ENCODE peak calls at places on chromosomes 3 and 15, in eight cellular contexts. One of them, this sample, is unnamed.

GRCh38 chr3:15500107-15500724 is 21.3 kb downstream of the COLQ start:
- DNase-seq in CD8-positive, alpha-beta memory T cell: no peak
- DNase-seq in right cardiac atrium: no peak
- DNase-seq in heart right ventricle: no peak
- DNase-seq in left lung: no peak
- DNase-seq in heart left ventricle: no peak
- DNase-seq in cardiac muscle cell: no peak
- DNase-seq in tibial artery: no peak
- DNase-seq in this sample: no peak

GRCh38 chr15:74202461-74203401 is at the start of gene STRA6:
- DNase-seq in CD8-positive, alpha-beta memory T cell: no peak
- DNase-seq in right cardiac atrium: peak; percentile 55
- DNase-seq in heart right ventricle: no peak
- DNase-seq in left lung: peak; percentile 77
- DNase-seq in heart left ventricle: no peak
- DNase-seq in cardiac muscle cell: no peak
- DNase-seq in tibial artery: no peak
- DNase-seq in this sample: peak; percentile 50

GRCh38 chr3:160136421-160136820 is 88.8 kb upstream of the C3orf80 start:
- DNase-seq in CD8-positive, alpha-beta memory T cell: no peak
- DNase-seq in right cardiac atrium: no peak
- DNase-seq in heart right ventricle: no peak
- DNase-seq in left lung: no peak
- DNase-seq in heart left ventricle: no peak
- DNase-seq in cardiac muscle cell: no peak
- DNase-seq in tibial artery: no peak
- DNase-seq in this sample: no peak

GRCh38 chr15:57323806-57324589 is 52.3 kb upstream of the CGNL1 start:
- DNase-seq in CD8-positive, alpha-beta memory T cell: peak; percentile 7
- DNase-seq in right cardiac atrium: peak; percentile 46
- DNase-seq in heart right ventricle: no peak
- DNase-seq in left lung: peak; percentile 18
- DNase-seq in heart left ventricle: no peak
- DNase-seq in cardiac muscle cell: no peak
- DNase-seq in tibial artery: no peak
- DNase-seq in this sample: no peak

GRCh38 chr3:124974691-124975090 is 40.1 kb upstream of the MUC13 start:
- DNase-seq in CD8-positive, alpha-beta memory T cell: no peak
- DNase-seq in right cardiac atrium: no peak
- DNase-seq in heart right ventricle: no peak
- DNase-seq in left lung: no peak
- DNase-seq in heart left ventricle: no peak
- DNase-seq in cardiac muscle cell: no peak
- DNase-seq in tibial artery: no peak
- DNase-seq in this sample: no peak

GRCh38 chr3:113261996-113262665 is 50.8 kb downstream of the BOC start:
- DNase-seq in CD8-positive, alpha-beta memory T cell: no peak
- DNase-seq in right cardiac atrium: peak; percentile 75
- DNase-seq in heart right ventricle: no peak
- DNase-seq in left lung: no peak
- DNase-seq in heart left ventricle: no peak
- DNase-seq in cardiac muscle cell: peak; percentile 72
- DNase-seq in tibial artery: peak; percentile 60
- DNase-seq in this sample: no peak

GRCh38 chr3:189267981-189268613 is 96.3 kb downstream of the TPRG1 start:
- DNase-seq in CD8-positive, alpha-beta memory T cell: no peak
- DNase-seq in right cardiac atrium: no peak
- DNase-seq in heart right ventricle: no peak
- DNase-seq in left lung: no peak
- DNase-seq in heart left ventricle: no peak
- DNase-seq in cardiac muscle cell: peak; percentile 45
- DNase-seq in tibial artery: no peak
- DNase-seq in this sample: no peak

GRCh38 chr15:33149919-33150318 is 44.6 kb downstream of the FMN1 start:
- DNase-seq in CD8-positive, alpha-beta memory T cell: no peak
- DNase-seq in right cardiac atrium: no peak
- DNase-seq in heart right ventricle: no peak
- DNase-seq in left lung: no peak
- DNase-seq in heart left ventricle: no peak
- DNase-seq in cardiac muscle cell: no peak
- DNase-seq in tibial artery: no peak
- DNase-seq in this sample: no peak

GRCh38 chr3:158685151-158685550 is 12.7 kb upstream of the LXN start:
- DNase-seq in CD8-positive, alpha-beta memory T cell: no peak
- DNase-seq in right cardiac atrium: no peak
- DNase-seq in heart right ventricle: no peak
- DNase-seq in left lung: no peak
- DNase-seq in heart left ventricle: no peak
- DNase-seq in cardiac muscle cell: peak; percentile 22
- DNase-seq in tibial artery: no peak
- DNase-seq in this sample: no peak

GRCh38 chr3:43399034-43399433 is 112.7 kb downstream of the SNRK start:
- DNase-seq in CD8-positive, alpha-beta memory T cell: no peak
- DNase-seq in right cardiac atrium: no peak
- DNase-seq in heart right ventricle: no peak
- DNase-seq in left lung: no peak
- DNase-seq in heart left ventricle: no peak
- DNase-seq in cardiac muscle cell: no peak
- DNase-seq in tibial artery: no peak
- DNase-seq in this sample: no peak

GRCh38 chr15:64013179-64014043 is 32.9 kb downstream of the DAPK2 start:
- DNase-seq in CD8-positive, alpha-beta memory T cell: no peak
- DNase-seq in right cardiac atrium: no peak
- DNase-seq in heart right ventricle: no peak
- DNase-seq in left lung: no peak
- DNase-seq in heart left ventricle: no peak
- DNase-seq in cardiac muscle cell: no peak
- DNase-seq in tibial artery: no peak
- DNase-seq in this sample: no peak

GRCh38 chr3:128435561-128435960 is 31.1 kb downstream of the DNAJB8 start:
- DNase-seq in CD8-positive, alpha-beta memory T cell: no peak
- DNase-seq in right cardiac atrium: no peak
- DNase-seq in heart right ventricle: no peak
- DNase-seq in left lung: peak; percentile 43
- DNase-seq in heart left ventricle: no peak
- DNase-seq in cardiac muscle cell: no peak
- DNase-seq in tibial artery: no peak
- DNase-seq in this sample: no peak

GRCh38 chr15:62474771-62475124 is 309.7 kb upstream of the C2CD4B start:
- DNase-seq in CD8-positive, alpha-beta memory T cell: no peak
- DNase-seq in right cardiac atrium: no peak
- DNase-seq in heart right ventricle: no peak
- DNase-seq in left lung: no peak
- DNase-seq in heart left ventricle: no peak
- DNase-seq in cardiac muscle cell: no peak
- DNase-seq in tibial artery: no peak
- DNase-seq in this sample: no peak

GRCh38 chr3:190619353-190619752 is 105.5 kb downstream of the IL1RAP start:
- DNase-seq in CD8-positive, alpha-beta memory T cell: no peak
- DNase-seq in right cardiac atrium: no peak
- DNase-seq in heart right ventricle: no peak
- DNase-seq in left lung: no peak
- DNase-seq in heart left ventricle: no peak
- DNase-seq in cardiac muscle cell: no peak
- DNase-seq in tibial artery: no peak
- DNase-seq in this sample: no peak

DNA sequence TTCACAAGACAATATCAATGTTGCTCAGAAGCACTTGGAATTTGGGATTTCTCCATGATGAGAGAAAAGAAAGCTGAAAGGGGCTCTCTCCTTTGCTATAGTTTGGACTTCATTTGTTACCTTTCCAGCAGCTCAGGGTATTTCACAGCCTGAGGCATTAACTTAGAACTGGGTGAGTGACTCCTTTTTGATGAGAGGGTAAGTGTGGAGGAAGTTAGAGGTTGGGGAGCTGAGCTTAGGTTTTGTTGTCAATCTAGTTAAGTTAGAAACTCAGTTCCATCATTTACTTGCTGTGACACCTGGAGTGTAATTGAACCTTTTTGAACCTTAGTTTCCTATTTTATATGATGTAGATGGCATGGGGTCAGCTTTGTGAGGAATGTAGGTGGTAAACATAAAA is 359.1 kb downstream of the PDCD6IP start:
- DNase-seq in CD8-positive, alpha-beta memory T cell: no peak
- DNase-seq in right cardiac atrium: no peak
- DNase-seq in heart right ventricle: no peak
- DNase-seq in left lung: no peak
- DNase-seq in heart left ventricle: no peak
- DNase-seq in cardiac muscle cell: no peak
- DNase-seq in tibial artery: no peak
- DNase-seq in this sample: no peak
- H3K4me3 ChIP-seq in CD8-positive, alpha-beta memory T cell: no peak overlapping the region
- H3K4me3 ChIP-seq in right cardiac atrium: no peak overlapping the region
- H3K4me3 ChIP-seq in heart right ventricle: no peak overlapping the region
- H3K4me3 ChIP-seq in left lung: no peak overlapping the region
- H3K4me3 ChIP-seq in heart left ventricle: no peak overlapping the region
- H3K4me3 ChIP-seq in cardiac muscle cell: no peak overlapping the region
- H3K4me3 ChIP-seq in tibial artery: no peak overlapping the region
- H3K4me3 ChIP-seq in this sample: no peak overlapping the region

DNA sequence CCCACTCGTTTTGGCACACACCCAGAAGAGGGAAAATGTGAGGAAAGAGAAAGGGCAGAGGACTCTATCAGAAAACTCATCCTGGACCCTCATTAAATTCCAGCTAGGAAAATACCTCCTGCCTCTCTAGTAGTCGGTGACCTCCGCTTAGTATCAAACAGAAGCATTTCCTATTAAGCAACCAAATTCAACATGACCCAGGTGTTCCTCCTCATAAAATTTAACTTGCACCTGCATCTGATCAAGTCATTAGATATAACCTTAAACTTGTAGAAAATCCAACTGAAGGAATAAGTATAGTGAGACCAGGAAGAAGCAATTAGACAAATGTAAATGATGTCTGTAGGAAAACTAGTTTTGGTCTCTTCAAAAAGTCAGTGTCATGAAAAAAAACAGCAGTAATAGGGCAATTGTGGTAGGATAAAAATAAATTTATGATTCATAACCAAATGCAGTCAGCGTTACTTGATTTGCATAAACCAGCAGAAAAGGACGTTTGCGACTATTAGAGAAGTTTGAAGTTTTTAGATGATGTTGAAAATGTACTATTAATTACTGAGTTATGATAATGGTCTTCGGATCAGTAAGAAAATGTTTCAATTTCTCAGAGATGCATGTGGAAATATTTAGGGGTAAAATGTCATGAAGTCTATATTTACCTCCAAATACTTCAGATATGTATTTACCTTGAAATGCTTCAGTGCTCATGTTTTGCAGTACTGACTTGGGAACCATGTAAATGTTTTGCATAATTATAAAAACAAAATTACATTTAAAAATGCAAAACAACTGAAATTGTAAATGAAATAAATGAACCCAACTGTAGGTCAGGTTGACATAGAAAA is 44.6 kb downstream of the LDHAL6B start:
- DNase-seq in CD8-positive, alpha-beta memory T cell: no peak
- DNase-seq in right cardiac atrium: no peak
- DNase-seq in heart right ventricle: no peak
- DNase-seq in left lung: no peak
- DNase-seq in heart left ventricle: no peak
- DNase-seq in cardiac muscle cell: no peak
- DNase-seq in tibial artery: no peak
- DNase-seq in this sample: no peak
- H3K27ac ChIP-seq in CD8-positive, alpha-beta memory T cell: no peak overlapping the region
- H3K27ac ChIP-seq in right cardiac atrium: no peak overlapping the region
- H3K27ac ChIP-seq in heart right ventricle: no peak overlapping the region
- H3K27ac ChIP-seq in left lung: no peak overlapping the region
- H3K27ac ChIP-seq in heart left ventricle: no peak overlapping the region
- H3K27ac ChIP-seq in cardiac muscle cell: no peak overlapping the region
- H3K27ac ChIP-seq in tibial artery: no peak overlapping the region
- H3K27ac ChIP-seq in this sample: no peak overlapping the region

GRCh38 chr15:44158111-44158510 is 37.0 kb downstream of the FRMD5 start:
- DNase-seq in CD8-positive, alpha-beta memory T cell: no peak
- DNase-seq in right cardiac atrium: no peak
- DNase-seq in heart right ventricle: no peak
- DNase-seq in left lung: no peak
- DNase-seq in heart left ventricle: no peak
- DNase-seq in cardiac muscle cell: peak; percentile 5
- DNase-seq in tibial artery: no peak
- DNase-seq in this sample: no peak
- H3K4me1 ChIP-seq in CD8-positive, alpha-beta memory T cell: no peaks in the 10 kb centered on the region
- H3K4me1 ChIP-seq in right cardiac atrium: no peaks in the 10 kb centered on the region
- H3K4me1 ChIP-seq in heart right ventricle: no peaks in the 10 kb centered on the region
- H3K4me1 ChIP-seq in left lung: no peaks in the 10 kb centered on the region
- H3K4me1 ChIP-seq in heart left ventricle: no peaks in the 10 kb centered on the region
- H3K4me1 ChIP-seq in cardiac muscle cell: no peaks in the 10 kb centered on the region
- H3K4me1 ChIP-seq in tibial artery: no peaks in the 10 kb centered on the region
- H3K4me1 ChIP-seq in this sample: no peaks in the 10 kb centered on the region

GRCh38 chr3:71530903-71531535 is 52.5 kb downstream of the FOXP1 start:
- DNase-seq in CD8-positive, alpha-beta memory T cell: no peak
- DNase-seq in right cardiac atrium: no peak
- DNase-seq in heart right ventricle: no peak
- DNase-seq in left lung: no peak
- DNase-seq in heart left ventricle: no peak
- DNase-seq in cardiac muscle cell: no peak
- DNase-seq in tibial artery: no peak
- DNase-seq in this sample: no peak

GRCh38 chr3:71536376-71536965 is 47.1 kb downstream of the FOXP1 start:
- DNase-seq in CD8-positive, alpha-beta memory T cell: no peak
- DNase-seq in right cardiac atrium: no peak
- DNase-seq in heart right ventricle: no peak
- DNase-seq in left lung: no peak
- DNase-seq in heart left ventricle: no peak
- DNase-seq in cardiac muscle cell: peak; percentile 85
- DNase-seq in tibial artery: no peak
- DNase-seq in this sample: no peak

GRCh38 chr3:71528816-71529215 is 54.7 kb downstream of the FOXP1 start:
- DNase-seq in CD8-positive, alpha-beta memory T cell: no peak
- DNase-seq in right cardiac atrium: no peak
- DNase-seq in heart right ventricle: no peak
- DNase-seq in left lung: no peak
- DNase-seq in heart left ventricle: no peak
- DNase-seq in cardiac muscle cell: no peak
- DNase-seq in tibial artery: no peak
- DNase-seq in this sample: no peak

GRCh38 chr3:71533588-71533987 is 49.9 kb downstream of the FOXP1 start:
- DNase-seq in CD8-positive, alpha-beta memory T cell: no peak
- DNase-seq in right cardiac atrium: no peak
- DNase-seq in heart right ventricle: no peak
- DNase-seq in left lung: no peak
- DNase-seq in heart left ventricle: no peak
- DNase-seq in cardiac muscle cell: no peak
- DNase-seq in tibial artery: no peak
- DNase-seq in this sample: no peak

DNA sequence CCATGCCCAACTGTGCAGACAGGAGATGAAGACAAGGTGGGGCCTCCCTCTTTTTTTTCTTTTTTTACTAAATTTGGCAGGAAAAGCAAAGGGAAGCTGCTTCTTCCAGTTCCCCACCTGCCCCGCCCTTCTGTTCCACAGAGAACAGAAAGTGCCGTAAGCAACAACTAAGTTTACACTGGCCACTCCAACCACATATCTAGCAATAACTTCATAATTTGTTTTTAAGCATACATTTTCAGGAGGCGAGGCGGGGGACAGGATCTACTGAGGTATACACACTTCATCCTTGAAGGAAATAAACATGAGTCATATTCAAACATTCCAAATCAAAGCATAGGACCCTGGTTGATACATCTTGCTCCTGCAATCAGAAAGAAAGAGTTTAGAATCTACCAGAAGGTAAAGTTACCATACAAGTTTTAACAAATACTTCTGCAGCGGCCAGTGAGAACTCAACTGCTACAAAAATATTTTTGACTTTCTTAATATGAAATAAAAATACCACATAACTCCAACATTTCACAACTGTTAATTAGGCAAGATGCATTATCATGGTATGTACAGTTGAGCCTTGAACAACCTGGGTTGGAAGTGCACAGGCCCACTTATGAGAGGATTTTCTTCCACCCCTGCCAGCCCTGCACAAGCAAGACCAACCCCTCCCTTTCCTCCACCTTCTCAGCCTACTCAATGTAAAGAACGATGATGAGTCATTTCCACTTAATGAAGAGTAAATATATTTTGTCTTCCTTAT is 50.7 kb downstream of the FOXP1 start:
- DNase-seq in CD8-positive, alpha-beta memory T cell: no peak
- DNase-seq in right cardiac atrium: peak; percentile 65
- DNase-seq in heart right ventricle: peak; percentile 27
- DNase-seq in left lung: no peak
- DNase-seq in heart left ventricle: no peak
- DNase-seq in cardiac muscle cell: peak; percentile 39
- DNase-seq in tibial artery: peak; percentile 53
- DNase-seq in this sample: no peak
- H3K4me3 ChIP-seq in CD8-positive, alpha-beta memory T cell: no peak overlapping the region
- H3K4me3 ChIP-seq in right cardiac atrium: no peak overlapping the region
- H3K4me3 ChIP-seq in heart right ventricle: no peak overlapping the region
- H3K4me3 ChIP-seq in left lung: no peak overlapping the region
- H3K4me3 ChIP-seq in heart left ventricle: no peak overlapping the region
- H3K4me3 ChIP-seq in cardiac muscle cell: no peak overlapping the region
- H3K4me3 ChIP-seq in tibial artery: no peak overlapping the region
- H3K4me3 ChIP-seq in this sample: no peak overlapping the region

This sample was measured in pancreas.